ENCODE peak calls at places on chromosomes 1 and 21, in six cellular contexts. J, X, N, O, L and B are unnamed samples.

GRCh38 chr21:25607151-25607811 is at the start of gene MRPL39:
- DNase-seq in J (peak), O (peak), L (peak), X (peak), N (peak), B (peak)

GRCh38 chr1:59971464-59971911 is 44.9 kb upstream of the CYP2J2 start:
- DNase-seq in X (peak), O (peak), L (peak), N (peak), J (peak), B (peak)

GRCh38 chr21:28186604-28187003 is 806.1 kb downstream of the LTN1 start:
- DNase-seq in O (no peak), N (no peak), J (no peak), X (no peak), L (no peak), B (no peak)

GRCh38 chr1:31790641-31791091 is 25.2 kb downstream of the SPOCD1 start:
- DNase-seq in N (no peak), L (no peak), J (no peak), O (no peak), X (no peak), B (no peak)

GRCh38 chr1:185733818-185734709 is at the start of gene HMCN1:
- DNase-seq in J (peak), O (peak), L (peak), N (peak), X (no peak), B (peak)

GRCh38 chr21:42222821-42223390 is 4.0 kb downstream of the ABCG1 start:
- DNase-seq in O (no peak), N (no peak), J (no peak), X (peak), L (no peak), B (no peak)

GRCh38 chr1:243483952-243484351 is 228.1 kb downstream of the SDCCAG8 start:
- DNase-seq in N (no peak), L (no peak), O (no peak), J (no peak), X (no peak), B (no peak)

GRCh38 chr21:30251781-30252180 is 31.0 kb downstream of the KRTAP24-1 start:
- DNase-seq in N (no peak), O (no peak), L (no peak), J (no peak), X (no peak), B (no peak)

GRCh38 chr1:109089242-109090015 is 1.1 kb upstream of the TMEM167B start:
- DNase-seq in X (peak), L (peak), O (peak), N (no peak), J (peak), B (peak)

GRCh38 chr1:111110197-111110899 is 29.5 kb downstream of the DRAM2 start:
- DNase-seq in L (no peak), N (no peak), J (peak), O (no peak), X (no peak), B (peak)

GRCh38 chr1:202806845-202807366 is 1.3 kb downstream of the KDM5B start:
- DNase-seq in J (peak), O (peak), X (no peak), N (peak), L (peak), B (peak)

GRCh38 chr1:44679468-44679867 is 5.0 kb downstream of the ARMH1 start:
- DNase-seq in X (no peak), L (no peak), N (no peak), J (no peak), O (no peak), B (no peak)

GRCh38 chr1:53344921-53345838 is 17.3 kb upstream of the LRP8 start:
- DNase-seq in L (no peak), O (no peak), N (no peak), X (no peak), J (no peak), B (no peak)

GRCh38 chr1:226126824-226127591 is 59.5 kb downstream of the ACBD3 start:
- DNase-seq in O (no peak), J (no peak), N (no peak), X (no peak), L (no peak), B (peak)

GRCh38 chr1:31621498-31621820 is 4.0 kb downstream of the HCRTR1 start:
- DNase-seq in L (no peak), J (no peak), X (no peak), N (no peak), O (no peak), B (no peak)

GRCh38 chr1:165069829-165070228 is 286.7 kb downstream of the LMX1A start:
- DNase-seq in J (no peak), L (peak), N (no peak), X (no peak), O (no peak), B (no peak)

GRCh38 chr1:30754684-30755171 is 2.8 kb downstream of the LAPTM5 start:
- DNase-seq in L (no peak), X (peak), J (no peak), O (no peak), N (no peak), B (no peak)

GRCh38 chr1:60875139-60875538 is 207.2 kb upstream of the NFIA start:
- DNase-seq in O (no peak), N (no peak), J (no peak), X (no peak), L (no peak), B (no peak)

GRCh38 chr1:910311-910880 is 13.3 kb upstream of the SAMD11 start:
- DNase-seq in J (no peak), N (peak), X (no peak), O (no peak), L (no peak), B (peak)